ENCODE peak calls at places on chromosomes 3 and 15, in four cellular contexts. Y, S, B and U are unnamed samples.

GRCh38 chr3:103495186-103495585 is 1060.4 kb downstream of the ZPLD1 start:
- ATAC-seq in Y (no peak), S (no peak), B (no peak), U (no peak)

GRCh38 chr3:14699643-14700042 is 24.7 kb downstream of the C3orf20 start:
- ATAC-seq in Y (no peak), S (no peak), B (no peak), U (no peak)

GRCh38 chr3:46456118-46456517 is 8.6 kb downstream of the LTF start:
- ATAC-seq in Y (no peak), S (no peak), B (no peak), U (no peak)

GRCh38 chr15:62779041-62779810 is 263.3 kb upstream of the TPM1 start:
- ATAC-seq in Y (no peak), S (no peak), B (no peak), U (no peak)

GRCh38 chr15:99155961-99156443 is 51.1 kb downstream of the SYNM start:
- ATAC-seq in Y (peak; percentile 33), S (no peak), B (peak; percentile 62), U (no peak)

GRCh38 chr3:174439621-174440349 is 419.3 kb upstream of the NAALADL2 start:
- ATAC-seq in Y (no peak), S (peak; percentile 1), B (no peak), U (peak; percentile 11)

GRCh38 chr3:152448091-152448490 is 179.4 kb downstream of the MBNL1 start:
- ATAC-seq in Y (no peak), S (no peak), B (no peak), U (no peak)

GRCh38 chr3:122609798-122610559 is 32.5 kb downstream of the PARP15 start:
- ATAC-seq in Y (peak; percentile 95), S (no peak), B (peak; percentile 93), U (no peak)

GRCh38 chr3:48697952-48698351 is 12.2 kb upstream of the NCKIPSD start:
- ATAC-seq in Y (peak; percentile 87), S (no peak), B (peak; percentile 27), U (no peak)

GRCh38 chr3:11559816-11560633 is 83.7 kb downstream of the VGLL4 start:
- ATAC-seq in Y (no peak), S (no peak), B (no peak), U (no peak)

GRCh38 chr3:82093641-82094040 is 332.2 kb upstream of the GBE1 start:
- ATAC-seq in Y (no peak), S (no peak), B (no peak), U (no peak)

GRCh38 chr3:37953226-37953625 is 37.4 kb upstream of the VILL start:
- ATAC-seq in Y (no peak), S (no peak), B (no peak), U (no peak)

GRCh38 chr3:178671261-178672191 is 135.3 kb downstream of the KCNMB2 start:
- ATAC-seq in Y (no peak), S (no peak), B (no peak), U (peak; percentile 62)

GRCh38 chr3:177085784-177086183 is 111.5 kb downstream of the TBL1XR1 start:
- ATAC-seq in Y (no peak), S (no peak), B (no peak), U (no peak)

GRCh38 chr3:177452487-177452886 is 255.2 kb upstream of the TBL1XR1 start:
- ATAC-seq in Y (peak; percentile 42), S (peak; percentile 53), B (no peak), U (peak; percentile 87)

GRCh38 chr3:126018545-126018944 is 49.6 kb downstream of the ROPN1B start:
- ATAC-seq in Y (no peak), S (no peak), B (no peak), U (no peak)

GRCh38 chr3:112778298-112779008 is 68.2 kb downstream of the CD200R1L start:
- ATAC-seq in Y (no peak), S (no peak), B (no peak), U (peak; percentile 44)

GRCh38 chr15:88647362-88648105 is 8.7 kb downstream of the ISG20 start:
- ATAC-seq in Y (no peak), S (no peak), B (no peak), U (no peak)

GRCh38 chr15:74845208-74845568 is 2.2 kb upstream of the ULK3 start:
- ATAC-seq in Y (peak; percentile 69), S (no peak), B (peak; percentile 49), U (no peak)

GRCh38 chr15:28994142-28994829 is 108.5 kb downstream of the APBA2 start:
- ATAC-seq in Y (peak; percentile 87), S (no peak), B (no peak), U (no peak)

GRCh38 chr15:39581501-39582285 is 814 bp downstream of the THBS1 start:
- ATAC-seq in Y (no peak), S (no peak), B (no peak), U (no peak)

GRCh38 chr3:178975320-178975719 is 96.3 kb downstream of the ZMAT3 start:
- ATAC-seq in Y (no peak), S (no peak), B (no peak), U (no peak)

GRCh38 chr3:185342458-185343169 is 20.3 kb upstream of the MAP3K13 start:
- ATAC-seq in Y (no peak), S (no peak), B (no peak), U (no peak)